ENCODE peak calls at places on chromosomes 4 and X, in five cellular contexts. One of them, this sample, is unnamed.

GRCh38 chrX:31483336-31483735 is 411.5 kb upstream of the FTHL17 start:
- DNase-seq in mammary epithelial cell: peak; percentile 54
- DNase-seq in fibroblast of pulmonary artery: peak; percentile 90
- DNase-seq in GM12865: no peak
- DNase-seq in CD8-positive, alpha-beta T cell: no peak
- DNase-seq in this sample: peak; percentile 79

GRCh38 chrX:2614911-2615310 is 76.2 kb upstream of the CD99 start:
- DNase-seq in mammary epithelial cell: peak; percentile 43
- DNase-seq in GM12865: no peak
- DNase-seq in CD8-positive, alpha-beta T cell: no peak
- DNase-seq in fibroblast of pulmonary artery: peak; percentile 91
- DNase-seq in this sample: peak; percentile 85

GRCh38 chr4:170068438-170069128 is 21.2 kb downstream of the AADAT start:
- DNase-seq in CD8-positive, alpha-beta T cell: no peak
- DNase-seq in mammary epithelial cell: no peak
- DNase-seq in fibroblast of pulmonary artery: no peak
- DNase-seq in GM12865: no peak
- DNase-seq in this sample: no peak

GRCh38 chr4:185534850-185535761 is at the start of gene PDLIM3:
- DNase-seq in GM12865: no peak
- DNase-seq in CD8-positive, alpha-beta T cell: no peak
- DNase-seq in mammary epithelial cell: peak; percentile 15
- DNase-seq in fibroblast of pulmonary artery: peak; percentile 75
- DNase-seq in this sample: no peak

GRCh38 chrX:102580891-102581290 is 18.4 kb upstream of the ARMCX5 start:
- DNase-seq in GM12865: no peak
- DNase-seq in CD8-positive, alpha-beta T cell: no peak
- DNase-seq in fibroblast of pulmonary artery: no peak
- DNase-seq in mammary epithelial cell: no peak
- DNase-seq in this sample: no peak

GRCh38 chr4:17662694-17663093 is 48.3 kb downstream of the MED28 start:
- DNase-seq in mammary epithelial cell: peak; percentile 48
- DNase-seq in fibroblast of pulmonary artery: peak; percentile 4
- DNase-seq in GM12865: no peak
- DNase-seq in CD8-positive, alpha-beta T cell: no peak
- DNase-seq in this sample: no peak

GRCh38 chrX:69504626-69505612 is 793 bp downstream of the NALF2 start:
- DNase-seq in GM12865: no peak
- DNase-seq in fibroblast of pulmonary artery: no peak
- DNase-seq in mammary epithelial cell: no peak
- DNase-seq in CD8-positive, alpha-beta T cell: no peak
- DNase-seq in this sample: no peak

GRCh38 chr4:26048378-26048882 is 134.4 kb downstream of the SMIM20 start:
- DNase-seq in mammary epithelial cell: no peak
- DNase-seq in CD8-positive, alpha-beta T cell: no peak
- DNase-seq in GM12865: no peak
- DNase-seq in fibroblast of pulmonary artery: peak; percentile 93
- DNase-seq in this sample: peak; percentile 96

GRCh38 chr4:135508006-135508714 is 1306.6 kb upstream of the PABPC4L start:
- DNase-seq in GM12865: no peak
- DNase-seq in mammary epithelial cell: peak; percentile 94
- DNase-seq in CD8-positive, alpha-beta T cell: no peak
- DNase-seq in fibroblast of pulmonary artery: peak; percentile 82
- DNase-seq in this sample: peak; percentile 44

GRCh38 chrX:7278356-7278755 is 130.4 kb upstream of the PUDP start:
- DNase-seq in fibroblast of pulmonary artery: no peak
- DNase-seq in CD8-positive, alpha-beta T cell: no peak
- DNase-seq in mammary epithelial cell: no peak
- DNase-seq in GM12865: no peak
- DNase-seq in this sample: no peak

GRCh38 chr4:143294310-143294709 is 42.4 kb upstream of the GAB1 start:
- DNase-seq in CD8-positive, alpha-beta T cell: no peak
- DNase-seq in GM12865: no peak
- DNase-seq in mammary epithelial cell: no peak
- DNase-seq in fibroblast of pulmonary artery: peak; percentile 60
- DNase-seq in this sample: peak; percentile 97

GRCh38 chr4:80592950-80593349 is 257.4 kb downstream of the CFAP299 start:
- DNase-seq in CD8-positive, alpha-beta T cell: no peak
- DNase-seq in mammary epithelial cell: no peak
- DNase-seq in GM12865: peak; percentile 7
- DNase-seq in fibroblast of pulmonary artery: no peak
- DNase-seq in this sample: no peak

GRCh38 chr4:112386051-112386450 is 88.9 kb downstream of the ALPK1 start:
- DNase-seq in fibroblast of pulmonary artery: no peak
- DNase-seq in GM12865: no peak
- DNase-seq in mammary epithelial cell: no peak
- DNase-seq in CD8-positive, alpha-beta T cell: no peak
- DNase-seq in this sample: no peak

GRCh38 chr4:54661156-54661555 is 3.4 kb downstream of the KIT start:
- DNase-seq in mammary epithelial cell: peak; percentile 19
- DNase-seq in GM12865: no peak
- DNase-seq in CD8-positive, alpha-beta T cell: no peak
- DNase-seq in fibroblast of pulmonary artery: peak; percentile 57
- DNase-seq in this sample: no peak

GRCh38 chr4:182418054-182418734 is 175.0 kb downstream of the TENM3 start:
- DNase-seq in CD8-positive, alpha-beta T cell: no peak
- DNase-seq in mammary epithelial cell: no peak
- DNase-seq in GM12865: peak; percentile 30
- DNase-seq in fibroblast of pulmonary artery: no peak
- DNase-seq in this sample: no peak

GRCh38 chr4:89640620-89641366 is 196.2 kb downstream of the SNCA start:
- DNase-seq in CD8-positive, alpha-beta T cell: no peak
- DNase-seq in fibroblast of pulmonary artery: peak; percentile 71
- DNase-seq in mammary epithelial cell: peak; percentile 14
- DNase-seq in GM12865: no peak
- DNase-seq in this sample: peak; percentile 43

GRCh38 chrX:102832661-102833060 is 104.4 kb upstream of the RAB40AL start:
- DNase-seq in mammary epithelial cell: peak; percentile 53
- DNase-seq in fibroblast of pulmonary artery: peak; percentile 66
- DNase-seq in CD8-positive, alpha-beta T cell: no peak
- DNase-seq in GM12865: no peak
- DNase-seq in this sample: peak; percentile 29

GRCh38 chr4:92305878-92306520 is 2.2 kb downstream of the GRID2 start:
- DNase-seq in fibroblast of pulmonary artery: no peak
- DNase-seq in GM12865: no peak
- DNase-seq in mammary epithelial cell: no peak
- DNase-seq in CD8-positive, alpha-beta T cell: no peak
- DNase-seq in this sample: no peak

GRCh38 chrX:48945517-48946348 is 11.7 kb downstream of the OTUD5 start:
- DNase-seq in GM12865: peak; percentile 64
- DNase-seq in fibroblast of pulmonary artery: peak; percentile 62
- DNase-seq in CD8-positive, alpha-beta T cell: peak; percentile 10
- DNase-seq in mammary epithelial cell: peak; percentile 27
- DNase-seq in this sample: peak; percentile 50

GRCh38 chrX:92232182-92232581 is 453.0 kb downstream of the PCDH11X start:
- DNase-seq in fibroblast of pulmonary artery: peak; percentile 11
- DNase-seq in GM12865: no peak
- DNase-seq in CD8-positive, alpha-beta T cell: no peak
- DNase-seq in mammary epithelial cell: no peak
- DNase-seq in this sample: no peak

GRCh38 chr4:36904823-36905222 is 339.7 kb upstream of the NWD2 start:
- DNase-seq in mammary epithelial cell: no peak
- DNase-seq in fibroblast of pulmonary artery: no peak
- DNase-seq in CD8-positive, alpha-beta T cell: no peak
- DNase-seq in GM12865: no peak
- DNase-seq in this sample: no peak

DNA sequence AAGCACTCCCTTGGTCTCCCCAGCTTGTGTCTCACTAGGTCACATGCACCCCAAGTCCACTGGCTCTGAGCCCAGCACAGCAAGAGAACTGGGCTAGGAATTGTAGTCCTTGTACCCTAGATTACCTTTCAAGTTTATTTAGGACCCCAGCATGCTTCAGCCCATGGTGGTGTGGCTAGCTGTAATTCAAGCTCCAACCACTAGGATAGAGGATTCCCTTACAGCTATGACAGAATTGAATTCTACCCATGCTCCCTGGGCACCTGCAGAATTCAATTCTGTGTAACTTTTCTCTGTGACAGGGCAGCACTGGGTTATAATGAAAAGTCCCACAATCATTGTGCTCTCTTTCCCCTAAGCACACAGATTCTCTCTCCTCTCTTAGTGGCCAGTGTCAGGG is 253.8 kb upstream of the DMD start:
- DNase-seq in CD8-positive, alpha-beta T cell: no peak
- DNase-seq in fibroblast of pulmonary artery: no peak
- DNase-seq in GM12865: no peak
- DNase-seq in mammary epithelial cell: no peak
- DNase-seq in this sample: peak; percentile 1
- TF ChIP-seq CTCF in CD8-positive, alpha-beta T cell: no peak
- TF ChIP-seq CTCF in fibroblast of pulmonary artery: no peak
- TF ChIP-seq CTCF in GM12865: no peak
- TF ChIP-seq CTCF in mammary epithelial cell: no peak
- TF ChIP-seq CTCF in this sample: no peak

DNA sequence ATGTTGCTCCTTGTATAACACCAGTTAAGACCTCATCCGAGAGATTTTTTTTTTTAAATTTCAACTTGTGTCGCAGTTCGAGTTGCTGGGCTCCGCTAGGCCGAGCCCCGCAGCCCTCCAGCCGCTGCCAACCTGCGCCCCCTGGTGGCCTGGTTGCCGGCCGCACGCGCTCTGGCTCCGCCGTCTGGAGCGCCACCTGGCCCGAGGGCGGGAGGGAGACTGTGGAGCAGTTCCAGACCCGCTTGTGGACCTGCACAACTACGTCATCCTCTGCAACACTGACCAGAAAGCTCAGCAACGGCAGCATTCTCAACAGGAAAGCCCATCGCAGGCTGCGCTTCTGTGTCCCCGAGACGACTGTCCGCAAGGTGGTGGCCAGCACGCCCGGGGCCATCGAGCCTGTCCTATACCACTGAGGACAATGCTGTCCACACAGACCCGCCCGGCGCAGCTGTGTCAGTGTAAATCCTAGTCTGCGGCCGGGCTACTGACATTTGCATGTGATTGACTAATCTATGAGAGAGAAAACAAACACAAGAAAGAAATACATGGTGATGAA is 39.1 kb downstream of the ARL9 start:
- DNase-seq in CD8-positive, alpha-beta T cell: peak; percentile 80
- DNase-seq in GM12865: peak; percentile 81
- DNase-seq in fibroblast of pulmonary artery: peak; percentile 81
- DNase-seq in mammary epithelial cell: peak; percentile 70
- DNase-seq in this sample: peak; percentile 70
- H3K4me3 ChIP-seq in CD8-positive, alpha-beta T cell: peak overlapping the region; percentile 38
- H3K4me3 ChIP-seq in GM12865: no peak overlapping the region
- H3K4me3 ChIP-seq in fibroblast of pulmonary artery: peak overlapping the region; percentile 43
- H3K4me3 ChIP-seq in mammary epithelial cell: peak overlapping the region; percentile 29
- H3K4me3 ChIP-seq in this sample: peak overlapping the region; percentile 52

GRCh38 chr4:158666892-158667291 is 4.8 kb downstream of the C4orf46 start:
- DNase-seq in fibroblast of pulmonary artery: no peak
- DNase-seq in GM12865: no peak
- DNase-seq in mammary epithelial cell: no peak
- DNase-seq in CD8-positive, alpha-beta T cell: no peak
- DNase-seq in this sample: no peak

GRCh38 chr4:158670975-158671664 is 567 bp downstream of the C4orf46 start:
- DNase-seq in GM12865: peak; percentile 84
- DNase-seq in mammary epithelial cell: peak; percentile 74
- DNase-seq in fibroblast of pulmonary artery: peak; percentile 92
- DNase-seq in CD8-positive, alpha-beta T cell: peak; percentile 8
- DNase-seq in this sample: peak; percentile 96

GRCh38 chr4:158664806-158665205 is 6.9 kb downstream of the C4orf46 start:
- DNase-seq in GM12865: no peak
- DNase-seq in mammary epithelial cell: no peak
- DNase-seq in fibroblast of pulmonary artery: no peak
- DNase-seq in CD8-positive, alpha-beta T cell: no peak
- DNase-seq in this sample: no peak

GRCh38 chr4:158669310-158669709 is 2.4 kb downstream of the C4orf46 start:
- DNase-seq in mammary epithelial cell: no peak
- DNase-seq in CD8-positive, alpha-beta T cell: no peak
- DNase-seq in fibroblast of pulmonary artery: no peak
- DNase-seq in GM12865: peak; percentile 52
- DNase-seq in this sample: no peak

DNA sequence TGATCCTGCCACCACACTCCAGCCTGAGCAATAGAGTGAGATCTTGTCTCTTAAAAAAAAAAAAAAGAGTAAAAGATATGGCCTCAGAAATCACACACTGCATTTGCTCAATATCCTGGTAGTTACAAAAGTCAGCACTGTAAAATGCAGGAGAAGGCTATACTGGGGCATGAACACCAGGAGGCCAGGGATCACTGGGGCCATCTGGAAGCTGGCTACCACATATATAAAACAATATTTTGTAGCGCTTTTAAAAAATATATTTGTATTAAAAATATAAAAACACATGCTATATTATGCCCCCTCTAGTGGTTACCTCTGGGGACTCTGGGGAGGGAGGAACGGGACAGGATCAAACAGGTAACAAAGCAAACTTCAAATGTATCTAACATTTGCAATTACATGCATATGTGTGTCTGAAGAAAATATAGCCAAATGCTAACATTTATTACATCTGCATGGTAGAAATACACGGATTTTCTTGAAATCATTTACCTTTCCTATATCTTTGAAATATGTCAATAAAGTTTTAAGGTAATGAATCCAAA is 4.0 kb downstream of the C4orf46 start:
- DNase-seq in GM12865: peak; percentile 36
- DNase-seq in fibroblast of pulmonary artery: peak; percentile 15
- DNase-seq in CD8-positive, alpha-beta T cell: no peak
- DNase-seq in mammary epithelial cell: peak; percentile 13
- DNase-seq in this sample: peak; percentile 7
- TF ChIP-seq CTCF in GM12865: peak; percentile 60
- TF ChIP-seq CTCF in fibroblast of pulmonary artery: peak; percentile 54
- TF ChIP-seq CTCF in CD8-positive, alpha-beta T cell: peak; percentile 67
- TF ChIP-seq CTCF in mammary epithelial cell: peak; percentile 86
- TF ChIP-seq CTCF in this sample: peak; percentile 51

GRCh38 chr4:7475207-7475606 is 40.5 kb upstream of the PSAPL1 start:
- DNase-seq in CD8-positive, alpha-beta T cell: no peak
- DNase-seq in mammary epithelial cell: no peak
- DNase-seq in GM12865: no peak
- DNase-seq in fibroblast of pulmonary artery: no peak
- DNase-seq in this sample: no peak

GRCh38 chr4:7470522-7471128 is 35.9 kb upstream of the PSAPL1 start:
- DNase-seq in CD8-positive, alpha-beta T cell: no peak
- DNase-seq in GM12865: no peak
- DNase-seq in mammary epithelial cell: no peak
- DNase-seq in fibroblast of pulmonary artery: no peak
- DNase-seq in this sample: no peak

GRCh38 chr4:7472443-7473013 is 37.8 kb upstream of the PSAPL1 start:
- DNase-seq in CD8-positive, alpha-beta T cell: no peak
- DNase-seq in mammary epithelial cell: no peak
- DNase-seq in fibroblast of pulmonary artery: no peak
- DNase-seq in GM12865: no peak
- DNase-seq in this sample: no peak

GRCh38 chr4:7474320-7474719 is 39.6 kb upstream of the PSAPL1 start:
- DNase-seq in CD8-positive, alpha-beta T cell: no peak
- DNase-seq in GM12865: no peak
- DNase-seq in mammary epithelial cell: no peak
- DNase-seq in fibroblast of pulmonary artery: no peak
- DNase-seq in this sample: no peak

DNA sequence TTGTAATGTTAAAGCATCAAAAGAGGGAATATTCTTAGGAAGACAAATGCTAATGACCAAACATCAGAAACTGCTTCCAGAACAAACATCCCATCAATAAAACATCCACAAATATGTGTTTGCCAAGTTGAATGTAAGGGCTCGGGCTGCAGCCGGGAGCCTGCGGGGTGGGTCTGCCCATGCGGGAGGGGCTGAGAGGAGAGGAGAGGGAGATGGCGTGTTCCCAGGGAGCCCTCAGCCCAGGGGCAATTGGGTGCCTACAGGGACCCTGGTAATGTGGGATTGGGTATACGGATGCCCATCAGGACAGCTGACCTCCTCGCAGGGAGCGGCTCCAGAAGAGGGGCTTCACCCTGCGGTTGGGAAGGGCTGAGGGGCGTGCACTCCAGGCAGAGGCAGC is 38.4 kb upstream of the PSAPL1 start:
- DNase-seq in fibroblast of pulmonary artery: no peak
- DNase-seq in mammary epithelial cell: no peak
- DNase-seq in CD8-positive, alpha-beta T cell: no peak
- DNase-seq in GM12865: no peak
- DNase-seq in this sample: no peak
- H3K4me3 ChIP-seq in fibroblast of pulmonary artery: no peak overlapping the region
- H3K4me3 ChIP-seq in mammary epithelial cell: no peak overlapping the region
- H3K4me3 ChIP-seq in CD8-positive, alpha-beta T cell: no peak overlapping the region
- H3K4me3 ChIP-seq in GM12865: no peak overlapping the region
- H3K4me3 ChIP-seq in this sample: no peak overlapping the region

This sample was measured in fibroblast of the aortic adventitia.